ENCODE peak calls at places on chromosomes 12 and 14, in nine cellular contexts. D is right atrium auricular region; N is pancreas; U is HFF-Myc; E is tibial artery; A is fibroblast of lung; C is uterus; G is activated CD8-positive, alpha-beta T cell treated with anti-CD3 and anti-CD28 coated beads for 36 hours; B is neural crest cell. Z is an unnamed sample.

GRCh38 chr12:94941440-94941862 is 62.0 kb downstream of the NDUFA12 start:
- DNase-seq in U (no peak), E (peak), A (peak), N (no peak), G (peak), B (no peak), C (peak), D (peak), Z (no peak)

GRCh38 chr14:45149602-45150001 is 13.9 kb downstream of the FANCM start:
- DNase-seq in C (no peak), B (no peak), G (no peak), D (no peak), A (no peak), E (no peak), N (no peak), U (no peak), Z (no peak)

GRCh38 chr14:105452963-105453362 is 21.7 kb upstream of the CRIP2 start:
- DNase-seq in G (no peak), A (no peak), D (no peak), E (no peak), B (no peak), N (no peak), C (peak), U (no peak), Z (no peak)

GRCh38 chr14:60981626-60982455 is 796 bp downstream of the SLC38A6 start:
- DNase-seq in C (no peak), E (no peak), N (no peak), G (peak), U (no peak), B (no peak), D (no peak), A (peak), Z (no peak)

GRCh38 chr14:105144666-105145380 is 23.8 kb downstream of the JAG2 start:
- DNase-seq in N (peak), B (no peak), D (no peak), G (no peak), C (no peak), E (peak), U (no peak), A (no peak), Z (no peak)

GRCh38 chr12:110249716-110250225 is 31.3 kb upstream of the ATP2A2 start:
- DNase-seq in C (no peak), U (no peak), E (peak), D (peak), N (no peak), G (no peak), A (peak), B (no peak), Z (no peak)

GRCh38 chr12:132866251-132866828 is 21.1 kb downstream of the CHFR start:
- DNase-seq in C (no peak), U (peak), B (no peak), A (peak), N (no peak), E (no peak), D (no peak), G (no peak), Z (no peak)

GRCh38 chr14:75295491-75296338 is 17.1 kb downstream of the FOS start:
- DNase-seq in G (peak), E (peak), U (no peak), B (peak), A (peak), D (peak), N (peak), C (peak), Z (no peak)

GRCh38 chr12:130761537-130762318 is 45.6 kb upstream of the RIMBP2 start:
- DNase-seq in B (peak), U (peak), G (peak), N (no peak), A (peak), C (peak), D (no peak), E (no peak), Z (peak)

GRCh38 chr12:106248849-106249371 is 1.1 kb upstream of the CKAP4 start:
- DNase-seq in U (no peak), D (peak), N (no peak), G (peak), B (no peak), E (no peak), A (peak), C (no peak), Z (no peak)

GRCh38 chr14:99578541-99579044 is 25.4 kb downstream of the CCDC85C start:
- DNase-seq in D (no peak), N (no peak), U (no peak), G (no peak), C (peak), B (no peak), A (no peak), E (no peak), Z (no peak)

GRCh38 chr12:25648460-25648859 is 95.4 kb upstream of the LMNTD1 start:
- DNase-seq in N (no peak), A (peak), E (no peak), D (peak), C (no peak), G (no peak), U (peak), B (no peak), Z (no peak)

GRCh38 chr12:73726881-73727280 is 810.8 kb upstream of the ATXN7L3B start:
- DNase-seq in D (no peak), G (no peak), B (no peak), A (no peak), N (no peak), E (no peak), C (no peak), U (no peak), Z (no peak)

GRCh38 chr14:69471436-69471835 is 13.1 kb upstream of the PLEKHD1 start:
- DNase-seq in A (no peak), E (no peak), N (no peak), G (no peak), D (no peak), B (no peak), C (no peak), U (no peak), Z (no peak)

GRCh38 chr12:30794591-30795409 is 40.0 kb upstream of the CAPRIN2 start:
- DNase-seq in E (no peak), N (no peak), D (peak), A (peak), C (no peak), B (no peak), G (peak), U (no peak), Z (no peak)

GRCh38 chr12:130506844-130507243 is 169.2 kb downstream of the PIWIL1 start:
- DNase-seq in B (no peak), U (no peak), N (no peak), D (no peak), E (no peak), G (no peak), A (no peak), C (no peak), Z (no peak)

GRCh38 chr14:79856357-79856756 is 354.9 kb downstream of the DIO2 start:
- DNase-seq in B (no peak), C (no peak), E (no peak), A (peak), G (no peak), N (no peak), U (no peak), D (no peak), Z (no peak)

GRCh38 chr14:94052662-94053061 is 26.5 kb downstream of the OTUB2 start:
- DNase-seq in B (no peak), C (no peak), A (no peak), E (peak), U (no peak), D (peak), G (no peak), N (no peak), Z (no peak)

GRCh38 chr12:12899530-12900380 is 8.4 kb downstream of the GPRC5A start:
- DNase-seq in B (no peak), E (peak), U (peak), G (peak), A (peak), C (peak), N (no peak), D (peak), Z (no peak)

GRCh38 chr12:113846275-113846674 is 119.8 kb downstream of the RBM19 start:
- DNase-seq in C (no peak), G (no peak), B (no peak), E (no peak), U (no peak), D (no peak), A (no peak), N (no peak), Z (no peak)

GRCh38 chr12:116599285-116600122 is 40.3 kb downstream of the MAP1LC3B2 start:
- DNase-seq in B (peak), U (no peak), E (peak), D (peak), G (peak), N (peak), A (peak), C (peak), Z (peak)

GRCh38 chr12:1470051-1470450 is 124.3 kb downstream of the FBXL14 start:
- DNase-seq in C (no peak), E (no peak), D (no peak), B (no peak), A (no peak), U (no peak), N (no peak), G (no peak), Z (no peak)

GRCh38 chr14:51582437-51582836 is 69.3 kb upstream of the FRMD6 start:
- DNase-seq in C (no peak), N (no peak), U (no peak), G (no peak), A (peak), B (no peak), D (no peak), E (no peak), Z (no peak)

GRCh38 chr12:118371354-118372282 is 1.1 kb downstream of the TAOK3 start:
- DNase-seq in E (no peak), A (peak), G (peak), U (no peak), D (peak), B (peak), N (peak), C (no peak), Z (no peak)

GRCh38 chr14:24377126-24377525 is 9.1 kb downstream of the NFATC4 start:
- DNase-seq in C (no peak), A (no peak), U (no peak), E (no peak), G (no peak), N (no peak), D (no peak), B (no peak), Z (no peak)

GRCh38 chr14:24861083-24861630 is 188.8 kb downstream of the STXBP6 start:
- DNase-seq in G (no peak), B (no peak), U (no peak), D (no peak), N (no peak), C (no peak), A (peak), E (no peak), Z (no peak)

GRCh38 chr12:40375076-40375475 is 150.3 kb downstream of the LRRK2 start:
- DNase-seq in A (no peak), B (no peak), G (no peak), E (no peak), U (no peak), N (no peak), C (no peak), D (no peak), Z (no peak)

GRCh38 chr12:28890664-28891063 is 258.4 kb upstream of the FAR2 start:
- DNase-seq in G (no peak), C (no peak), A (no peak), B (no peak), N (no peak), D (no peak), E (no peak), U (no peak), Z (no peak)

GRCh38 chr12:67640863-67641262 is 7.7 kb upstream of the DYRK2 start:
- DNase-seq in B (no peak), D (no peak), U (no peak), A (no peak), N (no peak), G (no peak), E (no peak), C (no peak), Z (no peak)

GRCh38 chr12:47636908-47637780 is 68.7 kb downstream of the RPAP3 start:
- DNase-seq in E (no peak), C (no peak), D (no peak), G (peak), B (peak), A (no peak), N (no peak), U (no peak), Z (no peak)

GRCh38 chr14:99571303-99571986 is 32.6 kb downstream of the CCDC85C start:
- DNase-seq in B (no peak), E (no peak), N (no peak), C (peak), A (no peak), D (no peak), U (no peak), G (no peak), Z (no peak)

GRCh38 chr14:49306152-49306751 is 279.9 kb downstream of the RPS29 start:
- DNase-seq in B (no peak), N (no peak), D (no peak), E (no peak), A (peak), G (no peak), U (no peak), C (no peak), Z (no peak)

GRCh38 chr14:68683326-68683725 is 109.5 kb downstream of the ZFP36L1 start:
- DNase-seq in G (no peak), E (peak), A (peak), B (no peak), C (no peak), D (no peak), N (no peak), U (no peak), Z (no peak)

GRCh38 chr12:94074970-94075695 is 73.2 kb upstream of the PLXNC1 start:
- DNase-seq in N (no peak), G (peak), A (peak), E (peak), U (peak), C (peak), D (peak), B (no peak), Z (no peak)

GRCh38 chr12:121917950-121918678 is at the start of gene CFAP251:
- DNase-seq in N (peak), E (peak), U (peak), D (peak), B (peak), A (peak), C (peak), G (peak), Z (peak)

GRCh38 chr14:105882626-105883025 is 356.2 kb downstream of the TMEM121 start:
- DNase-seq in D (no peak), B (no peak), E (peak), G (no peak), U (no peak), A (no peak), N (peak), C (peak), Z (no peak)

GRCh38 chr12:3683670-3684069 is 69.2 kb downstream of the CRACR2A start:
- DNase-seq in N (no peak), D (no peak), B (no peak), C (no peak), U (no peak), G (no peak), A (peak), E (no peak), Z (no peak)
- TF ChIP-seq CTCF in N (no peak), D (no peak), B (no peak), C (no peak), U (no peak), G (no peak), A (no peak), E (no peak), Z (no peak)

GRCh38 chr14:35140718-35141581 is 18.6 kb downstream of the PRORP start:
- DNase-seq in B (no peak), D (no peak), N (no peak), C (no peak), G (no peak), E (no peak), U (no peak), A (peak), Z (no peak)
- TF ChIP-seq CTCF in B (no peak), D (no peak), N (peak), C (no peak), G (peak), E (peak), U (no peak), A (peak), Z (peak)

GRCh38 chr14:77859934-77860570 is 60.1 kb downstream of the ADCK1 start:
- DNase-seq in E (no peak), N (no peak), D (no peak), C (no peak), A (no peak), G (no peak), B (no peak), U (no peak), Z (no peak)

GRCh38 chr14:77864580-77864979 is 64.7 kb downstream of the ADCK1 start:
- DNase-seq in D (no peak), A (no peak), U (no peak), G (no peak), C (no peak), N (no peak), E (no peak), B (no peak), Z (no peak)

GRCh38 chr14:77861201-77861600 is 61.3 kb downstream of the ADCK1 start:
- DNase-seq in A (no peak), G (no peak), U (no peak), B (no peak), N (no peak), C (no peak), D (no peak), E (no peak), Z (no peak)

GRCh38 chr14:77864085-77864484 is 64.2 kb downstream of the ADCK1 start:
- DNase-seq in C (no peak), B (no peak), U (no peak), A (no peak), E (no peak), N (no peak), G (no peak), D (no peak), Z (no peak)

DNA sequence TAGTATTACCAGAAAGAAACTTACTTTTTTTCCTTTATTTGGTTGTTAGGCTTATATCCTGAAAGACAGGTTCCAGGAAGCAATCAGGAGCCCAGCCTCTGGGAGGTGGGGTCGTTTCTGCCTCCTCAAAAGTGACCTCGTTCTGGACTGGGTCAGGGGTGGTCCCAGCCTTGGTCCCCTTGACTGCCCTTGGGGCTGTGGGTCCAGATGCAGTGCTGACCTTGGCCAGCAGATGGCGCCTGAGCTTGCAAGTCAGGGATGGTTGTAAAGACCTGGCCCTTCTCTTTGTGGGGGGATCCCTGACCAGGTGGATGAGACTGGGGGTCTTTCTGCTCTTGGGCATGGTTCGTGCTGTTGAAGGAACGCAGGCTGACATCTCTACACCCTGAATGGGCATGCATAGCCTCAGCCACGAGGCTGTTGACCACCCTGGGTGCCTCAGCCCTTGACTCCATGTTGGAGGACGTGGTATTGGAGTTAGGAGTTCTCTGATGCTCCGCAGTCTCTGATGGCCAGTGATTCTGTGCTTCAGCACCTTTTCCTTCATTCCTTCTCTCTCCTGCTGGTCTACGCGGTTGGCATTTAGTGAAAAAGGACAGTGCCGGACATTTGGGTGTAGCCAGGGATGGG is 62.4 kb downstream of the ADCK1 start:
- DNase-seq in U (peak), A (peak), D (peak), G (peak), E (peak), N (peak), B (peak), C (peak), Z (peak)
- TF ChIP-seq CTCF in U (peak), A (peak), D (peak), G (peak), E (peak), N (peak), B (peak), C (peak), Z (peak)

GRCh38 chr12:127145543-127145928 is 1121.4 kb upstream of the TMEM132C start:
- DNase-seq in A (no peak), E (no peak), G (no peak), D (no peak), N (no peak), U (no peak), C (no peak), B (no peak), Z (no peak)
- TF ChIP-seq CTCF in A (no peak), E (no peak), G (no peak), D (no peak), N (no peak), U (no peak), C (no peak), B (no peak), Z (no peak)

GRCh38 chr14:81931828-81932227 is 398.2 kb upstream of the SEL1L start:
- DNase-seq in C (no peak), N (no peak), U (no peak), A (no peak), B (no peak), E (no peak), G (no peak), D (no peak), Z (no peak)

DNA sequence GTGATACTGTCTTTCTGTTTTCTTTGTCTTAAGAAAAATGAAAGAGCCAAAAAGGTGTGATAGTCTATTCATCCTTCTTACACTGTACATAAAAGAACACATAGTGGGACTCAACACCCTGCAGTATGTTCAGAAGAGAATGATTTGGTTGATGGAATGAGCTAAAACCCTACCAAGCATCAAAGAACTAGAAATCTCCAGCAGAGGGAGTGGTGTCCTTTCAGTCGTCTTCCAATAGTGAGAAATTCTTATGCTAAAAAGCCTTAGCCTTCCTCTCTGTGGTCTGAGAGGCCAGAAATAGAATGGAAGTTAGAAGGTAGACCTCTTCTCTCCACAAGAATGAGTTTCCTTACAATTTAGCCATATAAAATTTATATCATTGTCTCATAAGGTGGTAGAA is 393.4 kb upstream of the SEL1L start:
- DNase-seq in N (no peak), B (no peak), D (no peak), U (no peak), C (no peak), G (no peak), E (no peak), A (no peak), Z (no peak)
- TF ChIP-seq CTCF in N (no peak), B (peak), D (no peak), U (no peak), C (no peak), G (no peak), E (no peak), A (no peak), Z (peak)

DNA sequence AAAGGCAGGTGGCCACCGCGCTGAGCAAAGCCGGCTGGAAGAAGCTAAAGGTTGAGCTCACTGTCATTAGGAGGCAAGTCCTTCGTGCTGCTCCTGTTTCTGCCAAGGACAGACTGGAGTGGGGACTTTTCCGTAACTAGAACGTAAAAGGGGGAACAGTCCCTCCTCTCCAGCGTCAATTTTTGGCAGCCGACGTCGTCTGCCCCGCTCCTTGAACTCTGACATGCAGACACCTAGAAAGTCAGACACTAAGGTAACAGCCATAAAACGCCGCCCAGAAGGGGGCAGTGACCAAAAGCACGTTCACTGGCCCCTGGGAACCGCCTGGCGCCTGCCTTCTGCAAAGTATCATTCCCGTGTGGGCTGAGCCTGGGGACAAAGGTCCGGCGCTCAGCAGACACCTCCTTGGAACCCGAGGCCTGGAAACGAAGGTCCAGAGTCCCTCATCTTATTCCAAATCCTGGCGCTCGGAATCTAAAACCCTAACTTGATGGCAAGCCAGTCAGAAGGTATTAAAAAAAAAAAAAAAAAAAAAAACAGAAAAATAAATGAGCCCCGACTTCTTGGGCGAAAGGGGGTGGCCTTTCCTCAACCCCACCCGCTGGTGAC is 1.1 kb upstream of the LRP1 start:
- DNase-seq in C (peak), D (peak), G (peak), E (peak), U (no peak), A (no peak), N (peak), B (peak), Z (no peak)
- TF ChIP-seq CTCF in C (peak), D (peak), G (peak), E (peak), U (peak), A (peak), N (no peak), B (peak), Z (peak)

GRCh38 chr12:103626498-103626897 is 39.4 kb downstream of the STAB2 start:
- DNase-seq in C (peak), G (no peak), U (no peak), N (no peak), E (peak), A (no peak), B (no peak), D (peak), Z (no peak)
- TF ChIP-seq CTCF in C (no peak), G (no peak), U (no peak), N (peak), E (peak), A (no peak), B (peak), D (no peak), Z (peak)

Z was measured in D721Med.